ENCODE peak calls at places on chromosomes 16 and 17, in seven cellular contexts. V is astrocyte of the cerebellum; M is stimulated activated CD8-positive, alpha-beta memory T cell treated with anti-CD3 and anti-CD28 coated beads, Interleukin-2, amount 100 ng/mL, for 48 hours; Z is suprapubic skin; D is endothelial cell; U is activated T-cell treated with anti-CD3 and anti-CD28 coated beads for 1 hour; X is activated CD4-positive, alpha-beta T cell treated with anti-CD3 and anti-CD28 coated beads, Interleukin-2, amount 10 ng/mL, durations not matched to agents 7 days and 5 days. R is an unnamed sample.

GRCh38 chr17:31388770-31389672 is 2.5 kb upstream of the RAB11FIP4 start:
- DNase-seq in V (no peak), M (peak; percentile 25), Z (no peak), D (peak; percentile 69), U (peak; percentile 36), X (peak; percentile 42), R (no peak)

GRCh38 chr17:2595736-2596135 is 2.3 kb downstream of the PAFAH1B1 start:
- DNase-seq in V (no peak), M (no peak), Z (no peak), D (no peak), U (no peak), X (no peak), R (no peak)

GRCh38 chr17:13002761-13003453 is 14.9 kb downstream of the ELAC2 start:
- DNase-seq in V (peak; percentile 73), M (peak; percentile 30), Z (no peak), D (peak; percentile 75), U (peak; percentile 38), X (peak; percentile 38), R (peak; percentile 48)

GRCh38 chr16:621526-622105 is 9.2 kb upstream of the WFIKKN1 start:
- DNase-seq in V (no peak), M (no peak), Z (no peak), D (no peak), U (no peak), X (no peak), R (no peak)

GRCh38 chr16:20114356-20114755 is 40.7 kb upstream of the GPR139 start:
- DNase-seq in V (no peak), M (no peak), Z (no peak), D (no peak), U (no peak), X (no peak), R (peak; percentile 83)

GRCh38 chr17:48960834-48961515 is 7.4 kb downstream of the GIP start:
- DNase-seq in V (no peak), M (no peak), Z (no peak), D (no peak), U (no peak), X (no peak), R (no peak)

GRCh38 chr16:2323701-2324100 is 16.8 kb downstream of the ABCA3 start:
- DNase-seq in V (no peak), M (no peak), Z (no peak), D (no peak), U (no peak), X (no peak), R (no peak)

GRCh38 chr17:74307984-74308773 is 17.8 kb upstream of the KIF19 start:
- DNase-seq in V (no peak), M (no peak), Z (no peak), D (peak; percentile 52), U (no peak), X (no peak), R (peak; percentile 66)

GRCh38 chr16:57426356-57426755 is 20.8 kb downstream of the CIAPIN1 start:
- DNase-seq in V (no peak), M (no peak), Z (no peak), D (no peak), U (no peak), X (no peak), R (no peak)

GRCh38 chr17:34220045-34220775 is 34.9 kb upstream of the CCL2 start:
- DNase-seq in V (no peak), M (no peak), Z (no peak), D (no peak), U (no peak), X (no peak), R (no peak)

GRCh38 chr16:86611517-86611840 is 33.1 kb downstream of the FOXL1 start:
- DNase-seq in V (no peak), M (no peak), Z (no peak), D (no peak), U (no peak), X (no peak), R (no peak)

GRCh38 chr17:65472602-65473001 is 88.8 kb downstream of the AXIN2 start:
- DNase-seq in V (no peak), M (no peak), Z (no peak), D (no peak), U (no peak), X (no peak), R (no peak)

GRCh38 chr16:56606688-56607618 is 1.4 kb upstream of the MT2A start:
- DNase-seq in V (peak; percentile 93), M (no peak), Z (peak; percentile 95), D (peak; percentile 67), U (no peak), X (peak; percentile 38), R (peak; percentile 99)

GRCh38 chr17:77503916-77504651 is 363.3 kb downstream of the SEC14L1 start:
- DNase-seq in V (no peak), M (no peak), Z (no peak), D (no peak), U (no peak), X (no peak), R (no peak)

GRCh38 chr16:65176603-65177002 is 54.7 kb upstream of the CDH11 start:
- DNase-seq in V (peak; percentile 80), M (no peak), Z (no peak), D (no peak), U (no peak), X (no peak), R (peak; percentile 13)

GRCh38 chr16:61412562-61412961 is 623.7 kb downstream of the CDH8 start:
- DNase-seq in V (no peak), M (no peak), Z (no peak), D (no peak), U (no peak), X (no peak), R (no peak)

R was measured in H4.